ENCODE peak calls at places on chromosomes 11 and 22, in six cellular contexts. V, H, C, T, D and B are unnamed samples.

GRCh38 chr22:36741968-36742367 is 34.0 kb downstream of the IFT27 start:
- DNase-seq in V (no peak), T (no peak), H (no peak), C (no peak), D (no peak), B (no peak)

GRCh38 chr11:129410561-129410960 is 34.9 kb downstream of the BARX2 start:
- DNase-seq in T (no peak), D (no peak), V (no peak), H (no peak), C (no peak), B (no peak)

GRCh38 chr11:111429066-111429506 is 50.0 kb upstream of the POU2AF1 start:
- DNase-seq in C (no peak), H (peak; percentile 53), D (peak; percentile 53), V (peak; percentile 51), T (peak; percentile 63), B (peak; percentile 73)

GRCh38 chr11:1837171-1838076 is 1.4 kb upstream of the TNNI2 start:
- DNase-seq in C (peak; percentile 86), T (peak; percentile 9), D (peak; percentile 64), V (no peak), H (peak; percentile 66), B (peak; percentile 17)

GRCh38 chr11:105789579-105789978 is 179.7 kb downstream of the GRIA4 start:
- DNase-seq in C (no peak), V (no peak), T (no peak), D (no peak), H (no peak), B (no peak)

GRCh38 chr11:69050592-69051380 is 2.1 kb downstream of the TPCN2 start:
- DNase-seq in T (no peak), V (no peak), H (no peak), C (peak; percentile 68), D (no peak), B (no peak)

GRCh38 chr22:46881373-46882118 is 119.1 kb downstream of the TBC1D22A start:
- DNase-seq in D (peak; percentile 52), T (peak; percentile 43), V (no peak), H (no peak), C (no peak), B (no peak)

GRCh38 chr11:75858613-75859012 is 43.6 kb downstream of the UVRAG start:
- DNase-seq in D (peak; percentile 48), T (peak; percentile 45), H (peak; percentile 22), C (no peak), V (no peak), B (peak; percentile 19)

GRCh38 chr22:19998232-19998951 is 18.2 kb downstream of the ARVCF start:
- DNase-seq in H (no peak), D (no peak), V (no peak), T (no peak), C (peak; percentile 71), B (no peak)

GRCh38 chr22:43823353-43823908 is 11.3 kb upstream of the EFCAB6 start:
- DNase-seq in C (peak; percentile 89), H (no peak), T (no peak), V (peak; percentile 67), D (no peak), B (no peak)

GRCh38 chr22:32809786-32810185 is 8.3 kb downstream of the TIMP3 start:
- DNase-seq in D (no peak), T (no peak), C (no peak), H (no peak), V (no peak), B (no peak)

GRCh38 chr11:75245356-75246005 is 4.9 kb downstream of the TPBGL start:
- DNase-seq in T (no peak), D (no peak), V (no peak), H (no peak), C (peak; percentile 11), B (no peak)

GRCh38 chr11:2585566-2586090 is 114.2 kb downstream of the KCNQ1OT1 start:
- DNase-seq in T (no peak), V (no peak), H (no peak), C (peak; percentile 52), D (no peak), B (no peak)

GRCh38 chr11:27193434-27194225 is 153.0 kb downstream of the BBOX1 start:
- DNase-seq in H (no peak), D (no peak), V (no peak), C (no peak), T (no peak), B (no peak)

GRCh38 chr22:30074994-30075393 is 5.3 kb upstream of the HORMAD2 start:
- DNase-seq in T (no peak), V (no peak), C (no peak), D (no peak), H (no peak), B (no peak)